ENCODE peak calls at places on chromosomes 16 and 17, in six cellular contexts. One of them, this sample, is unnamed.

GRCh38 chr17:37180371-37180770 is 195.4 kb upstream of the C17orf78 start:
- DNase-seq in IMR-90: peak
- DNase-seq in GM23338: no peak
- DNase-seq in H1: no peak
- DNase-seq in Karpas-422: no peak
- DNase-seq in neural progenitor cell: no peak
- DNase-seq in this sample: no peak

GRCh38 chr17:43750154-43750553 is 8.4 kb downstream of the SOST start:
- DNase-seq in IMR-90: no peak
- DNase-seq in GM23338: no peak
- DNase-seq in H1: no peak
- DNase-seq in Karpas-422: no peak
- DNase-seq in neural progenitor cell: no peak
- DNase-seq in this sample: no peak

GRCh38 chr16:66070140-66070887 is 296.2 kb upstream of the CDH5 start:
- DNase-seq in IMR-90: peak
- DNase-seq in GM23338: no peak
- DNase-seq in H1: no peak
- DNase-seq in Karpas-422: no peak
- DNase-seq in neural progenitor cell: no peak
- DNase-seq in this sample: no peak

GRCh38 chr16:86635181-86635580 is 56.8 kb downstream of the FOXL1 start:
- DNase-seq in IMR-90: no peak
- DNase-seq in GM23338: no peak
- DNase-seq in H1: no peak
- DNase-seq in Karpas-422: no peak
- DNase-seq in neural progenitor cell: peak
- DNase-seq in this sample: no peak

GRCh38 chr17:49696233-49696761 is 11.5 kb downstream of the SLC35B1 start:
- DNase-seq in IMR-90: peak
- DNase-seq in GM23338: no peak
- DNase-seq in H1: no peak
- DNase-seq in Karpas-422: no peak
- DNase-seq in neural progenitor cell: no peak
- DNase-seq in this sample: no peak

GRCh38 chr17:12667299-12667958 is 1.7 kb downstream of the MYOCD start:
- DNase-seq in IMR-90: peak
- DNase-seq in GM23338: peak
- DNase-seq in H1: peak
- DNase-seq in Karpas-422: peak
- DNase-seq in neural progenitor cell: peak
- DNase-seq in this sample: no peak

GRCh38 chr16:69286941-69287713 is 24.0 kb upstream of the VPS4A start:
- DNase-seq in IMR-90: peak
- DNase-seq in GM23338: peak
- DNase-seq in H1: no peak
- DNase-seq in Karpas-422: peak
- DNase-seq in neural progenitor cell: peak
- DNase-seq in this sample: peak

GRCh38 chr17:334974-335481 is 17.6 kb downstream of the RPH3AL start:
- DNase-seq in IMR-90: no peak
- DNase-seq in GM23338: no peak
- DNase-seq in H1: no peak
- DNase-seq in Karpas-422: no peak
- DNase-seq in neural progenitor cell: no peak
- DNase-seq in this sample: no peak

GRCh38 chr16:57167951-57168350 is 17.9 kb downstream of the PSME3IP1 start:
- DNase-seq in IMR-90: peak
- DNase-seq in GM23338: peak
- DNase-seq in H1: no peak
- DNase-seq in Karpas-422: peak
- DNase-seq in neural progenitor cell: peak
- DNase-seq in this sample: peak

GRCh38 chr17:27825459-27825858 is 25.1 kb upstream of the NOS2 start:
- DNase-seq in IMR-90: no peak
- DNase-seq in GM23338: no peak
- DNase-seq in H1: no peak
- DNase-seq in Karpas-422: no peak
- DNase-seq in neural progenitor cell: no peak
- DNase-seq in this sample: no peak

GRCh38 chr17:81902023-81902652 is at the start of gene NPB:
- DNase-seq in IMR-90: no peak
- DNase-seq in GM23338: peak
- DNase-seq in H1: no peak
- DNase-seq in Karpas-422: no peak
- DNase-seq in neural progenitor cell: peak
- DNase-seq in this sample: no peak

GRCh38 chr16:68366062-68366461 is 55.2 kb downstream of the PRMT7 start:
- DNase-seq in IMR-90: no peak
- DNase-seq in GM23338: no peak
- DNase-seq in H1: no peak
- DNase-seq in Karpas-422: no peak
- DNase-seq in neural progenitor cell: no peak
- DNase-seq in this sample: no peak

GRCh38 chr16:56198044-56198754 is 6.9 kb downstream of the GNAO1 start:
- DNase-seq in IMR-90: no peak
- DNase-seq in GM23338: no peak
- DNase-seq in H1: no peak
- DNase-seq in Karpas-422: no peak
- DNase-seq in neural progenitor cell: no peak
- DNase-seq in this sample: no peak

GRCh38 chr16:79282806-79283205 is 317.7 kb downstream of the MAF start:
- DNase-seq in IMR-90: no peak
- DNase-seq in GM23338: no peak
- DNase-seq in H1: no peak
- DNase-seq in Karpas-422: no peak
- DNase-seq in neural progenitor cell: no peak
- DNase-seq in this sample: no peak

GRCh38 chr17:42312285-42313130 is 24.2 kb downstream of the STAT5A start:
- DNase-seq in IMR-90: peak
- DNase-seq in GM23338: peak
- DNase-seq in H1: no peak
- DNase-seq in Karpas-422: peak
- DNase-seq in neural progenitor cell: peak
- DNase-seq in this sample: peak

GRCh38 chr16:11901091-11901490 is 14.7 kb downstream of the GSPT1 start:
- DNase-seq in IMR-90: peak
- DNase-seq in GM23338: no peak
- DNase-seq in H1: no peak
- DNase-seq in Karpas-422: no peak
- DNase-seq in neural progenitor cell: no peak
- DNase-seq in this sample: peak

GRCh38 chr16:12659871-12660270 is 143.8 kb downstream of the CPPED1 start:
- DNase-seq in IMR-90: no peak
- DNase-seq in GM23338: no peak
- DNase-seq in H1: no peak
- DNase-seq in Karpas-422: no peak
- DNase-seq in neural progenitor cell: no peak
- DNase-seq in this sample: no peak

DNA sequence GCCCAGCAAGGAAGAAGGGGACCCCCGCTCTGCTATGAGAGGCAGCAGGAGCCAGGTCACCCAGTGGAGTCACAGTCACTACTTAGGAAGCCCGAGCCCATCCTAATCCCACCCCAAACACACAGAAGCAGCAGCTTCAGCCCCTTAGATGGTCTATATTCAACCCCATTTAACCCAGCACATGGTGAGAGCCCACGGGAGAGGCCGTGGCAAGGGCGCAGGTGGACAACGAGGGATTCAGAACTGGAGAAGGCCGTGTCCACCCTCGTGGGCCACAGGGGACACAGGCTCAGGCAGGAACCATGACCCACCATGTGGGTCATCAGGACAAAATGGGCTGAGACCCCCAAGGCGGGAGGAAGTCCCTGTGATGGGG is 1.6 kb upstream of the TRPV3 start:
- DNase-seq in IMR-90: no peak
- DNase-seq in GM23338: no peak
- DNase-seq in H1: no peak
- DNase-seq in Karpas-422: no peak
- DNase-seq in neural progenitor cell: no peak
- DNase-seq in this sample: no peak
- H3K27ac ChIP-seq in IMR-90: no peak
- H3K27ac ChIP-seq in GM23338: no peak
- H3K27ac ChIP-seq in H1: no peak
- H3K27ac ChIP-seq in Karpas-422: no peak
- H3K27ac ChIP-seq in neural progenitor cell: no peak
- H3K27ac ChIP-seq in this sample: peak

GRCh38 chr17:38886643-38887010 is 16.8 kb downstream of the LASP1 start:
- DNase-seq in IMR-90: no peak
- DNase-seq in GM23338: no peak
- DNase-seq in H1: no peak
- DNase-seq in Karpas-422: no peak
- DNase-seq in neural progenitor cell: no peak
- DNase-seq in this sample: no peak

GRCh38 chr17:38885728-38886642 is 16.1 kb downstream of the LASP1 start:
- DNase-seq in IMR-90: peak
- DNase-seq in GM23338: peak
- DNase-seq in H1: no peak
- DNase-seq in Karpas-422: no peak
- DNase-seq in neural progenitor cell: peak
- DNase-seq in this sample: no peak

GRCh38 chr17:38883592-38884526 is 14.0 kb downstream of the LASP1 start:
- DNase-seq in IMR-90: no peak
- DNase-seq in GM23338: peak
- DNase-seq in H1: no peak
- DNase-seq in Karpas-422: no peak
- DNase-seq in neural progenitor cell: peak
- DNase-seq in this sample: peak

GRCh38 chr17:38881600-38882191 is 11.8 kb downstream of the LASP1 start:
- DNase-seq in IMR-90: peak
- DNase-seq in GM23338: no peak
- DNase-seq in H1: no peak
- DNase-seq in Karpas-422: peak
- DNase-seq in neural progenitor cell: peak
- DNase-seq in this sample: no peak

GRCh38 chr17:38885044-38885727 is 15.3 kb downstream of the LASP1 start:
- DNase-seq in IMR-90: no peak
- DNase-seq in GM23338: no peak
- DNase-seq in H1: no peak
- DNase-seq in Karpas-422: no peak
- DNase-seq in neural progenitor cell: peak
- DNase-seq in this sample: no peak
- H3K4me2 ChIP-seq in IMR-90: peak
- H3K4me2 ChIP-seq in GM23338: peak
- H3K4me2 ChIP-seq in H1: no peak
- H3K4me2 ChIP-seq in Karpas-422: no peak
- H3K4me2 ChIP-seq in neural progenitor cell: peak
- H3K4me2 ChIP-seq in this sample: no peak

DNA sequence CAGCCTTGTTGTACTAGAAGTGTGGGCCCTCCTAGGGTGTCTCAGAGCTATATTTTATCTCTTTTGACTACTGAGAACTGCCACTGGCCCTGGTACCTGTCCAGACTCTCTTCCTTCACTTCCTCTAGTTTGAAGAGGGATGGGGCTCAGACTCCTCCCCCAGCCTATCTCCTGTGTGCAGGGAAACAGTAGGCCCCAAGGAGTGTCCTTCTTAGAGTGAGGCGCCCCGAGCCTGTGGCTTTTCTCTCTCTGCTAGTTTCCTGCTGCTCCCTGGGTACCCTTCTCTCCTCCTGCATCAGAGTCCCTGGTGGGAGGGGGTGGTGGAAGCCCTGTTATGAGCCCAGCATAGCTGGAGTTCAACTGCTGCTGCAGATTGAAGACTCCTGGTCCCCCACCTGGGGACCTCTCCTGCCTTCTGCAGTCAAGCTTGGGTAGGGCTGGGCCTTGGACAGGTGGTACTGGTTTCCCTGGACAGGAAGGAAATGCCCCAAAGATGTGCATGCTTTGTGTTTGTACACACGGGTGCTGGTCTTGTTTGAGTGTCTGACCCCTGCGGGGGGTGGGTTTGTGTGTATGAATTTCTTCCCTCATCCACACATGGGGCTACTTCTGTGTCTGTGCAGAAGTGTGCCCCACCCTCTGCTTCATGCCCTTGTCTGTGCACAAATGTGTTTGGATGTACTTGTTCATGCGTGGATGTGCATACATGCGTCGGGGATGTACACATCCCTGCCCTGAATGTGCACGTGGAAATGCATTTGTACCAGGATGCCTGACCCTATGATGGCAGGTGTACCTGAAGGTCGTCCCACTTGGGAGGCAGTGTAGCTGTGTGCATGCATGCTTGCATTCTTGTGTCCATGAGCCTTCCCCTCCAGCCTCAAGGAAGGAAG is 6.9 kb downstream of the RARA start:
- DNase-seq in IMR-90: no peak
- DNase-seq in GM23338: no peak
- DNase-seq in H1: no peak
- DNase-seq in Karpas-422: no peak
- DNase-seq in neural progenitor cell: no peak
- DNase-seq in this sample: no peak
- H3K27ac ChIP-seq in IMR-90: peak
- H3K27ac ChIP-seq in GM23338: no peak
- H3K27ac ChIP-seq in H1: no peak
- H3K27ac ChIP-seq in Karpas-422: no peak
- H3K27ac ChIP-seq in neural progenitor cell: no peak
- H3K27ac ChIP-seq in this sample: peak

GRCh38 chr16:74744566-74744965 is 30.1 kb downstream of the FA2H start:
- DNase-seq in IMR-90: no peak
- DNase-seq in GM23338: no peak
- DNase-seq in H1: no peak
- DNase-seq in Karpas-422: no peak
- DNase-seq in neural progenitor cell: no peak
- DNase-seq in this sample: no peak

GRCh38 chr16:74742051-74742481 is 32.6 kb downstream of the FA2H start:
- DNase-seq in IMR-90: peak
- DNase-seq in GM23338: no peak
- DNase-seq in H1: no peak
- DNase-seq in Karpas-422: no peak
- DNase-seq in neural progenitor cell: no peak
- DNase-seq in this sample: no peak

GRCh38 chr16:74743668-74744299 is 30.8 kb downstream of the FA2H start:
- DNase-seq in IMR-90: peak
- DNase-seq in GM23338: no peak
- DNase-seq in H1: no peak
- DNase-seq in Karpas-422: no peak
- DNase-seq in neural progenitor cell: no peak
- DNase-seq in this sample: peak

GRCh38 chr16:74745109-74745615 is 29.5 kb downstream of the FA2H start:
- DNase-seq in IMR-90: no peak
- DNase-seq in GM23338: no peak
- DNase-seq in H1: no peak
- DNase-seq in Karpas-422: no peak
- DNase-seq in neural progenitor cell: no peak
- DNase-seq in this sample: no peak

GRCh38 chr16:74743045-74743667 is 31.5 kb downstream of the FA2H start:
- DNase-seq in IMR-90: no peak
- DNase-seq in GM23338: no peak
- DNase-seq in H1: no peak
- DNase-seq in Karpas-422: no peak
- DNase-seq in neural progenitor cell: no peak
- DNase-seq in this sample: no peak
- H3K4me2 ChIP-seq in IMR-90: peak
- H3K4me2 ChIP-seq in GM23338: no peak
- H3K4me2 ChIP-seq in H1: no peak
- H3K4me2 ChIP-seq in Karpas-422: no peak
- H3K4me2 ChIP-seq in neural progenitor cell: no peak
- H3K4me2 ChIP-seq in this sample: peak

GRCh38 chr16:2339521-2340484 is 725 bp downstream of the ABCA3 start:
- DNase-seq in IMR-90: no peak
- DNase-seq in GM23338: peak
- DNase-seq in H1: no peak
- DNase-seq in Karpas-422: peak
- DNase-seq in neural progenitor cell: peak
- DNase-seq in this sample: peak
- H3K27ac ChIP-seq in IMR-90: no peak
- H3K27ac ChIP-seq in GM23338: no peak
- H3K27ac ChIP-seq in H1: no peak
- H3K27ac ChIP-seq in Karpas-422: no peak
- H3K27ac ChIP-seq in neural progenitor cell: no peak
- H3K27ac ChIP-seq in this sample: no peak